ENCODE peak calls at places on chromosomes 11 and 22, in seven cellular contexts. Q, N, Z, B, G, F and H are unnamed samples.
A peak's percentile ranks its signal among the peaks of the same experiment; 100 is the strongest.

GRCh38 chr11:72423840-72424239 is 10.5 kb downstream of the CLPB start:
- DNase-seq in Q (no peak), N (no peak), Z (no peak), B (no peak), G (no peak), F (no peak), H (no peak)

GRCh38 chr22:26527574-26528465 is 15.5 kb upstream of the TFIP11 start:
- DNase-seq in Q (no peak), N (no peak), Z (no peak), B (no peak), G (no peak), F (no peak), H (no peak)

GRCh38 chr11:2587976-2588748 is 111.6 kb downstream of the KCNQ1OT1 start:
- DNase-seq in Q (no peak), N (peak; percentile 11), Z (no peak), B (peak; percentile 14), G (no peak), F (no peak), H (no peak)

GRCh38 chr11:123773026-123773425 is 18.7 kb upstream of the OR6X1 start:
- DNase-seq in Q (no peak), N (no peak), Z (no peak), B (no peak), G (no peak), F (no peak), H (no peak)

GRCh38 chr11:82682003-82682751 is 51.5 kb downstream of the FAM181B start:
- DNase-seq in Q (peak; percentile 28), N (no peak), Z (peak; percentile 59), B (no peak), G (peak; percentile 71), F (no peak), H (no peak)

GRCh38 chr11:94806436-94806835 is 38.3 kb downstream of the AMOTL1 start:
- DNase-seq in Q (no peak), N (no peak), Z (no peak), B (no peak), G (no peak), F (no peak), H (no peak)

GRCh38 chr11:75326439-75326810 is 25.0 kb downstream of the ARRB1 start:
- DNase-seq in Q (no peak), N (no peak), Z (no peak), B (no peak), G (no peak), F (no peak), H (no peak)

GRCh38 chr11:68457898-68458249 is 2.7 kb upstream of the PPP6R3 start:
- DNase-seq in Q (no peak), N (no peak), Z (no peak), B (no peak), G (no peak), F (no peak), H (no peak)

GRCh38 chr11:126963603-126964353 is 36.8 kb downstream of the KIRREL3 start:
- DNase-seq in Q (peak; percentile 6), N (no peak), Z (no peak), B (no peak), G (no peak), F (no peak), H (no peak)

GRCh38 chr11:67581469-67581868 is 2.1 kb upstream of the GSTP1 start:
- DNase-seq in Q (no peak), N (no peak), Z (peak; percentile 70), B (peak; percentile 56), G (no peak), F (no peak), H (peak; percentile 66)

GRCh38 chr11:13963169-13963948 is 836 bp downstream of the SPON1 start:
- DNase-seq in Q (peak; percentile 83), N (peak; percentile 36), Z (peak; percentile 48), B (no peak), G (no peak), F (no peak), H (peak; percentile 51)

GRCh38 chr11:65615950-65616574 is 486 bp downstream of the PCNX3 start:
- DNase-seq in Q (no peak), N (peak; percentile 53), Z (peak; percentile 65), B (peak; percentile 37), G (peak; percentile 76), F (no peak), H (peak; percentile 78)

GRCh38 chr11:1992111-1992510 is 5.5 kb downstream of the H19 start:
- DNase-seq in Q (no peak), N (peak; percentile 5), Z (no peak), B (no peak), G (no peak), F (no peak), H (no peak)

GRCh38 chr22:46071451-46072029 is 78.8 kb upstream of the PPARA start:
- DNase-seq in Q (peak; percentile 94), N (peak; percentile 43), Z (peak; percentile 93), B (peak; percentile 91), G (no peak), F (peak; percentile 35), H (peak; percentile 79)

GRCh38 chr11:21414928-21415327 is 745.5 kb downstream of the NELL1 start:
- DNase-seq in Q (no peak), N (no peak), Z (no peak), B (no peak), G (no peak), F (no peak), H (no peak)